ENCODE peak calls at places on chromosomes 4 and X, in four cellular contexts. J, B, D and S are unnamed samples. For H3K9me3, the result is how much of the 10 kb centered on the place peaks cover.

GRCh38 chrX:41142130-41142529 is 56.9 kb downstream of the USP9X start:
- DNase-seq in D (no peak), J (no peak), B (no peak), S (no peak)

GRCh38 chr4:120843840-120844527 is 78.5 kb downstream of the PRDM5 start:
- DNase-seq in J (no peak), B (no peak), D (no peak), S (peak)

GRCh38 chr4:108166441-108167315 is 2.1 kb downstream of the LEF1 start:
- DNase-seq in B (peak), D (peak), J (no peak), S (no peak)

GRCh38 chrX:63718010-63718694 is 66.9 kb downstream of the ARHGEF9 start:
- DNase-seq in J (no peak), D (no peak), B (no peak), S (no peak)

GRCh38 chr4:36758779-36759178 is 477.4 kb downstream of the DTHD1 start:
- DNase-seq in B (no peak), D (no peak), J (no peak), S (no peak)

GRCh38 chrX:152899111-152899873 is 1.4 kb downstream of the ZNF185 start:
- DNase-seq in J (no peak), B (peak), D (no peak), S (no peak)

GRCh38 chr4:8019396-8020365 is 80.0 kb upstream of the AFAP1 start:
- DNase-seq in D (no peak), B (no peak), J (no peak), S (peak)

GRCh38 chr4:66911898-66912297 is 633.4 kb downstream of the CENPC start:
- DNase-seq in J (no peak), D (no peak), B (no peak), S (no peak)

GRCh38 chrX:119155416-119156035 is 27.9 kb upstream of the KIAA1210 start:
- DNase-seq in D (no peak), J (no peak), B (no peak), S (peak)

GRCh38 chr4:22235798-22236197 is 280.1 kb downstream of the ADGRA3 start:
- DNase-seq in B (no peak), J (no peak), D (no peak), S (no peak)

GRCh38 chr4:174111350-174111888 is 172.0 kb downstream of the FBXO8 start:
- DNase-seq in B (no peak), J (no peak), D (no peak), S (no peak)

GRCh38 chr4:76830612-76831474 is 67.1 kb downstream of the SOWAHB start:
- DNase-seq in J (no peak), D (peak), B (no peak), S (peak)

GRCh38 chr4:186169333-186169941 is 21.9 kb upstream of the CYP4V2 start:
- DNase-seq in B (no peak), D (no peak), J (no peak), S (no peak)
- H3K4me3 ChIP-seq in B (no peak), D (no peak), J (no peak), S (no peak)

GRCh38 chrX:145394344-145394743 is 147.0 kb downstream of the SPANXN1 start:
- DNase-seq in B (no peak), J (no peak), D (no peak), S (no peak)
- H3K9me3 ChIP-seq in B (under half), J (under half), D (under half), S (under half)

GRCh38 chrX:13094780-13095425 is 50.5 kb upstream of the FAM9C start:
- DNase-seq in B (no peak), D (no peak), J (no peak), S (no peak)
- H3K27ac ChIP-seq in B (no peak), D (no peak), J (no peak), S (peak)

GRCh38 chr4:30866907-30867306 is 146.7 kb downstream of the PCDH7 start:
- DNase-seq in B (no peak), D (no peak), J (no peak), S (no peak)
- H3K4me3 ChIP-seq in B (no peak), D (no peak), J (peak), S (no peak)

GRCh38 chrX:7119927-7120577 is 27.5 kb upstream of the STS start:
- DNase-seq in B (no peak), D (peak), J (no peak), S (peak)

GRCh38 chrX:7112071-7112470 is 35.4 kb upstream of the STS start:
- DNase-seq in J (no peak), D (no peak), B (no peak), S (no peak)

GRCh38 chrX:7115557-7115956 is 32.0 kb upstream of the STS start:
- DNase-seq in J (no peak), D (no peak), B (no peak), S (no peak)

GRCh38 chrX:7117587-7117986 is 29.9 kb upstream of the STS start:
- DNase-seq in D (no peak), B (no peak), J (no peak), S (no peak)

GRCh38 chrX:7116081-7116480 is 31.4 kb upstream of the STS start:
- DNase-seq in B (no peak), J (no peak), D (no peak), S (no peak)
- H3K9me3 ChIP-seq in B (under half), J (under half), D (under half), S (under half)

GRCh38 chrX:16603822-16604221 is 46.1 kb upstream of the S100G start:
- DNase-seq in J (no peak), B (no peak), D (peak), S (peak)

GRCh38 chrX:16610121-16610565 is 39.8 kb upstream of the S100G start:
- DNase-seq in B (no peak), J (no peak), D (no peak), S (no peak)

GRCh38 chrX:16606142-16606720 is 43.7 kb upstream of the S100G start:
- DNase-seq in B (no peak), J (no peak), D (no peak), S (no peak)

GRCh38 chrX:16601885-16602284 is 48.1 kb upstream of the S100G start:
- DNase-seq in D (no peak), B (no peak), J (no peak), S (no peak)

DNA sequence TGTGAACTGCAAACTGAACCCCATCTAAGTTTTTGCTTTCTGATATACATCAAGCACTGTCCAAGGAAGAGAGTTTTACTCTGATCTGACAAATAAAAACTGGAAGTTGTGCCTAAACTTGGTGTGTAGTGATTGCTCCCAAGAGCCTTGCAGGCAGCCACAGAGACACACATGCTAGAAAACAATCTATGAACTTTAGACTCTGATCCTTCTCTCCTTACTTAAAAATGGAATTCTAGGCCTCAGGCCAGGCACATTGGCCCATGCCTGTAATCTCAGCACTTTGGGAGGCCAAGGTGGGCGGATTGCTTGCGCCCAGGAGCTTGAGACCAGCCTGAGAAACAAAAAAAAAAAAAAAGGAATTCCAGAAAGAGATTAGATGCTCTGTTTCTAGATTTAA is 45.7 kb upstream of the S100G start:
- DNase-seq in D (no peak), B (no peak), J (no peak), S (peak)
- H3K27ac ChIP-seq in D (peak), B (no peak), J (no peak), S (peak)

GRCh38 chrX:2690856-2691542 is at the start of gene CD99:
- DNase-seq in J (peak), D (peak), B (peak), S (peak)

GRCh38 chrX:2692221-2693122 is 1.4 kb downstream of the CD99 start:
- DNase-seq in B (no peak), J (peak), D (no peak), S (peak)

GRCh38 chrX:2691543-2692220 is 587 bp downstream of the CD99 start:
- DNase-seq in J (peak), D (no peak), B (peak), S (no peak)

GRCh38 chrX:2693123-2693438 is 2.0 kb downstream of the CD99 start:
- DNase-seq in D (no peak), J (no peak), B (no peak), S (no peak)

DNA sequence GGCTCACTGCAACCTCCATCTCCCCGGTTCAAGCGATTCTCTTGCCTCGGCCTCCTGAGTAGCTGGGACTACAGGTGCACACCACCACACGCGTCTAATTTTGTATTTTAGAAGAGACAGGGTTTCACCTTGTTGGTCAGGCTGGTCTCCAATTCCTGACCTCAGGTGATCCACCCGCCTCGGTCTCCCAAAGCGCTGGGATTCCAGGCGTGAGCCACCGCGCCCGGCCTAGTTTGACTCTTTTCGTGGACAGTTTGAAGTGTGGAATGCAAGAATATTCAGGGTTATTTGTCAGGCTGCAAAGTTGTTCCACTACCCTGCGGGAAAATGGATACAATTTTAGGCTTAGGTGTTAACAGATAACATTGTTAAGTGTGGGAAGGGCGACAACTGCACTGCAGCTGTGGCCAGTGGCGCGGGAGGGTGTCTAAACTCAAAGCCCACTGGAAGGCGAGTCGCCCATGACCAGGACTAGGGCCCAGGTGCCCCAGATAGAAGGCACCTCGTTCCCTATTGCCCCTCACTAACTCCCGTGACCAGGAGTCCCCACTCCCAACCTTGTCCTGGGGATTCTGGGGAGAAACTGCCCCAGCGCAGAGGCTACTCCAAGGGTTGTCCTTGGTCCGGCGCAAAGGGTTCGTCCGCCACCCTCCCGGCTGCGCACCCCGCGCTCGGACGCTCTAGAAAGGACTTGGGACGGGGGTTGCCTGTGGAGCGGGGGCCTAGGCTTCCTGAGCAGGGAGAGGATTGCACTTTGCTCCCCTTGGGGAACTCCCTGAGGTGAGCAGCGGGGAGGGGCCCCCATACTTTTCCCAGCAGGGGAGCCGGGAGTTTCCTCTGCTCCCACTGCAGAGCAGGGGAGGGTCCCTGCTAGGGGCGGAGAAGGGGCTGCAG is 1.1 kb upstream of the CD99 start:
- DNase-seq in D (peak), B (no peak), J (no peak), S (peak)
- H3K4me3 ChIP-seq in D (peak), B (peak), J (no peak), S (no peak)